ENCODE peak calls at places on chromosomes 5 and 9, in seven cellular contexts. One of them, this sample, is unnamed. For H3K27me3, the result is how much of the 10 kb centered on the place peaks cover.

GRCh38 chr5:111392181-111392580 is 120.2 kb downstream of the STARD4 start:
- DNase-seq in esophagus muscularis mucosa: no peak
- DNase-seq in prostate gland: no peak
- DNase-seq in mammary epithelial cell: no peak
- DNase-seq in lower lobe of right lung: no peak
- DNase-seq in tibial nerve: no peak
- DNase-seq in lung: no peak
- DNase-seq in this sample: no peak

GRCh38 chr5:173917788-173918786 is 29.9 kb downstream of the CPEB4 start:
- DNase-seq in esophagus muscularis mucosa: no peak
- DNase-seq in prostate gland: peak
- DNase-seq in mammary epithelial cell: peak
- DNase-seq in lower lobe of right lung: peak
- DNase-seq in tibial nerve: no peak
- DNase-seq in lung: no peak
- DNase-seq in this sample: peak

GRCh38 chr9:97703437-97704326 is 6.5 kb upstream of the XPA start:
- DNase-seq in esophagus muscularis mucosa: no peak
- DNase-seq in prostate gland: peak
- DNase-seq in mammary epithelial cell: peak
- DNase-seq in lower lobe of right lung: no peak
- DNase-seq in tibial nerve: no peak
- DNase-seq in lung: no peak
- DNase-seq in this sample: peak

GRCh38 chr5:97163790-97164285 is 19.2 kb downstream of the RIOK2 start:
- DNase-seq in esophagus muscularis mucosa: no peak
- DNase-seq in prostate gland: no peak
- DNase-seq in mammary epithelial cell: no peak
- DNase-seq in lower lobe of right lung: no peak
- DNase-seq in tibial nerve: no peak
- DNase-seq in lung: no peak
- DNase-seq in this sample: no peak

GRCh38 chr9:95048225-95049087 is 269.1 kb downstream of the FANCC start:
- DNase-seq in esophagus muscularis mucosa: no peak
- DNase-seq in prostate gland: peak
- DNase-seq in mammary epithelial cell: peak
- DNase-seq in lower lobe of right lung: peak
- DNase-seq in tibial nerve: peak
- DNase-seq in lung: peak
- DNase-seq in this sample: peak

GRCh38 chr5:82593481-82593880 is 315.3 kb upstream of the RPS23 start:
- DNase-seq in esophagus muscularis mucosa: no peak
- DNase-seq in prostate gland: no peak
- DNase-seq in mammary epithelial cell: peak
- DNase-seq in lower lobe of right lung: no peak
- DNase-seq in tibial nerve: no peak
- DNase-seq in lung: no peak
- DNase-seq in this sample: no peak

GRCh38 chr9:87270241-87271234 is 227.1 kb upstream of the DAPK1 start:
- DNase-seq in esophagus muscularis mucosa: no peak
- DNase-seq in prostate gland: no peak
- DNase-seq in mammary epithelial cell: no peak
- DNase-seq in lower lobe of right lung: no peak
- DNase-seq in tibial nerve: no peak
- DNase-seq in lung: no peak
- DNase-seq in this sample: no peak

GRCh38 chr5:170307575-170308465 is 10.2 kb upstream of the LCP2 start:
- DNase-seq in esophagus muscularis mucosa: peak
- DNase-seq in prostate gland: peak
- DNase-seq in mammary epithelial cell: peak
- DNase-seq in lower lobe of right lung: peak
- DNase-seq in tibial nerve: peak
- DNase-seq in lung: peak
- DNase-seq in this sample: peak

GRCh38 chr9:85527331-85528015 is 214.3 kb downstream of the AGTPBP1 start:
- DNase-seq in esophagus muscularis mucosa: no peak
- DNase-seq in prostate gland: no peak
- DNase-seq in mammary epithelial cell: no peak
- DNase-seq in lower lobe of right lung: no peak
- DNase-seq in tibial nerve: no peak
- DNase-seq in lung: no peak
- DNase-seq in this sample: no peak

GRCh38 chr5:122182491-122182921 is 53.2 kb downstream of the ZNF474 start:
- DNase-seq in esophagus muscularis mucosa: no peak
- DNase-seq in prostate gland: peak
- DNase-seq in mammary epithelial cell: peak
- DNase-seq in lower lobe of right lung: no peak
- DNase-seq in tibial nerve: no peak
- DNase-seq in lung: peak
- DNase-seq in this sample: peak

GRCh38 chr9:97411789-97412627 is at the start of gene TDRD7:
- DNase-seq in esophagus muscularis mucosa: no peak
- DNase-seq in prostate gland: peak
- DNase-seq in mammary epithelial cell: peak
- DNase-seq in lower lobe of right lung: peak
- DNase-seq in tibial nerve: peak
- DNase-seq in lung: peak
- DNase-seq in this sample: peak

GRCh38 chr9:37967681-37968080 is 63.8 kb upstream of the SLC25A51 start:
- DNase-seq in esophagus muscularis mucosa: no peak
- DNase-seq in prostate gland: no peak
- DNase-seq in mammary epithelial cell: no peak
- DNase-seq in lower lobe of right lung: no peak
- DNase-seq in tibial nerve: no peak
- DNase-seq in lung: no peak
- DNase-seq in this sample: no peak
- TF ChIP-seq CTCF in esophagus muscularis mucosa: no peak
- TF ChIP-seq CTCF in prostate gland: no peak
- TF ChIP-seq CTCF in mammary epithelial cell: no peak
- TF ChIP-seq CTCF in lower lobe of right lung: no peak
- TF ChIP-seq CTCF in tibial nerve: no peak
- TF ChIP-seq CTCF in lung: no peak
- TF ChIP-seq CTCF in this sample: no peak

GRCh38 chr5:177370488-177371119 is 12.9 kb downstream of the RGS14 start:
- DNase-seq in esophagus muscularis mucosa: no peak
- DNase-seq in prostate gland: peak
- DNase-seq in mammary epithelial cell: peak
- DNase-seq in lower lobe of right lung: peak
- DNase-seq in tibial nerve: peak
- DNase-seq in lung: peak
- DNase-seq in this sample: peak

GRCh38 chr5:177369913-177370487 is 12.3 kb downstream of the RGS14 start:
- DNase-seq in esophagus muscularis mucosa: no peak
- DNase-seq in prostate gland: no peak
- DNase-seq in mammary epithelial cell: no peak
- DNase-seq in lower lobe of right lung: no peak
- DNase-seq in tibial nerve: no peak
- DNase-seq in lung: no peak
- DNase-seq in this sample: no peak

GRCh38 chr5:177371705-177372533 is 12.3 kb upstream of the SLC34A1 start:
- DNase-seq in esophagus muscularis mucosa: no peak
- DNase-seq in prostate gland: no peak
- DNase-seq in mammary epithelial cell: no peak
- DNase-seq in lower lobe of right lung: no peak
- DNase-seq in tibial nerve: no peak
- DNase-seq in lung: no peak
- DNase-seq in this sample: no peak

GRCh38 chr5:177372534-177372896 is 11.7 kb upstream of the SLC34A1 start:
- DNase-seq in esophagus muscularis mucosa: no peak
- DNase-seq in prostate gland: no peak
- DNase-seq in mammary epithelial cell: no peak
- DNase-seq in lower lobe of right lung: no peak
- DNase-seq in tibial nerve: no peak
- DNase-seq in lung: no peak
- DNase-seq in this sample: no peak

DNA sequence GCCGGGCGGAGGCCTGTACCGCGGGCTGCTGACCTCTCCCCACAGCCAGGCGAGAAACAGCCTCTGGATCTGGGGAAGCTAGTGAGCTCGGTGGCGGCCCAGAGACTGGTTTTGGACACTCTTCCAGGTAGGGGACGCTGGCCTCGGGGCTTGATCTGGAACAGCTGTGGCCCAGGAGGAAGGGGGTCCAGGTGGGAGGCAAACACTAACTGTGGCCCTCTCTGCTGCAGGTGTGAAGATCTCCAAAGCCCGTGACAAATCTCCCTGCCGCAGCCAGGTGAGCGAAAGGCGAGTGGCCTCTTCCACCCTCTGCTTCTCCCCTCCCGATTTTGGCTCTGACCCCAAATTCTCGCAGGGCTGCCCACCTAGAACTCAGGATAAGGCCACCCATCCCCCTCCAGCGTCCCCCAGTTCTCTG is 13.1 kb upstream of the SLC34A1 start:
- DNase-seq in esophagus muscularis mucosa: no peak
- DNase-seq in prostate gland: no peak
- DNase-seq in mammary epithelial cell: no peak
- DNase-seq in lower lobe of right lung: no peak
- DNase-seq in tibial nerve: no peak
- DNase-seq in lung: no peak
- DNase-seq in this sample: no peak
- H3K4me3 ChIP-seq in esophagus muscularis mucosa: peak
- H3K4me3 ChIP-seq in prostate gland: peak
- H3K4me3 ChIP-seq in mammary epithelial cell: no peak
- H3K4me3 ChIP-seq in lower lobe of right lung: peak
- H3K4me3 ChIP-seq in tibial nerve: peak
- H3K4me3 ChIP-seq in lung: peak
- H3K4me3 ChIP-seq in this sample: peak

GRCh38 chr9:69455311-69455710 is 130.3 kb downstream of the ENTREP1 start:
- DNase-seq in esophagus muscularis mucosa: no peak
- DNase-seq in prostate gland: no peak
- DNase-seq in mammary epithelial cell: no peak
- DNase-seq in lower lobe of right lung: no peak
- DNase-seq in tibial nerve: no peak
- DNase-seq in lung: no peak
- DNase-seq in this sample: no peak
- H3K27me3 ChIP-seq in esophagus muscularis mucosa: under half
- H3K27me3 ChIP-seq in prostate gland: under half
- H3K27me3 ChIP-seq in mammary epithelial cell: under half
- H3K27me3 ChIP-seq in lower lobe of right lung: under half
- H3K27me3 ChIP-seq in tibial nerve: under half
- H3K27me3 ChIP-seq in lung: under half
- H3K27me3 ChIP-seq in this sample: under half

GRCh38 chr9:129454468-129455067 is 166.3 kb downstream of the C9orf50 start:
- DNase-seq in esophagus muscularis mucosa: no peak
- DNase-seq in prostate gland: no peak
- DNase-seq in mammary epithelial cell: no peak
- DNase-seq in lower lobe of right lung: no peak
- DNase-seq in tibial nerve: no peak
- DNase-seq in lung: no peak
- DNase-seq in this sample: no peak

GRCh38 chr9:129453734-129454133 is 167.2 kb downstream of the C9orf50 start:
- DNase-seq in esophagus muscularis mucosa: no peak
- DNase-seq in prostate gland: no peak
- DNase-seq in mammary epithelial cell: no peak
- DNase-seq in lower lobe of right lung: no peak
- DNase-seq in tibial nerve: no peak
- DNase-seq in lung: no peak
- DNase-seq in this sample: no peak

GRCh38 chr9:129449066-129449465 is 171.8 kb downstream of the C9orf50 start:
- DNase-seq in esophagus muscularis mucosa: no peak
- DNase-seq in prostate gland: no peak
- DNase-seq in mammary epithelial cell: no peak
- DNase-seq in lower lobe of right lung: no peak
- DNase-seq in tibial nerve: no peak
- DNase-seq in lung: no peak
- DNase-seq in this sample: no peak

GRCh38 chr9:129451089-129451656 is 169.7 kb downstream of the C9orf50 start:
- DNase-seq in esophagus muscularis mucosa: no peak
- DNase-seq in prostate gland: no peak
- DNase-seq in mammary epithelial cell: no peak
- DNase-seq in lower lobe of right lung: no peak
- DNase-seq in tibial nerve: no peak
- DNase-seq in lung: no peak
- DNase-seq in this sample: no peak

DNA sequence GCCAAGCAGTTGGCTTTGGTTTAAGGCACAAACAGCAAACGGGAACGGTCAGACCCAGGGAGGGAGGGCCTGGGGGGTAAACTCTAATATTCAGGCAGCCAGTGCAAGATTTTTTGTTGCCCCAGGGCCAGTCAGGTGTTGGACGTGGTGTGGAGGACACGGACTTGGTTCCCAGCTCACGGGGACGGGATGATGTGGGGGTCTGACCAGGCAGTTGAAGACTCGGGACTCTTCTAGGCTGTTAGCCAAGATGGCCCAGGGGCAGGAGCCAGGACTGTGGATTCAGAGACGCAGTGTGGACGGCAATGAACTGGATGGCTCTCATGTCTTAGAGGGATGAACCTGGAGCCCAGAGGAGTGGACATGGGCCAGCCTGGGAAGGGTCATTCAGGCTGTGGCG is 169.2 kb downstream of the C9orf50 start:
- DNase-seq in esophagus muscularis mucosa: no peak
- DNase-seq in prostate gland: no peak
- DNase-seq in mammary epithelial cell: no peak
- DNase-seq in lower lobe of right lung: no peak
- DNase-seq in tibial nerve: no peak
- DNase-seq in lung: no peak
- DNase-seq in this sample: no peak
- TF ChIP-seq CTCF in esophagus muscularis mucosa: no peak
- TF ChIP-seq CTCF in prostate gland: no peak
- TF ChIP-seq CTCF in mammary epithelial cell: no peak
- TF ChIP-seq CTCF in lower lobe of right lung: no peak
- TF ChIP-seq CTCF in tibial nerve: no peak
- TF ChIP-seq CTCF in lung: no peak
- TF ChIP-seq CTCF in this sample: no peak

DNA sequence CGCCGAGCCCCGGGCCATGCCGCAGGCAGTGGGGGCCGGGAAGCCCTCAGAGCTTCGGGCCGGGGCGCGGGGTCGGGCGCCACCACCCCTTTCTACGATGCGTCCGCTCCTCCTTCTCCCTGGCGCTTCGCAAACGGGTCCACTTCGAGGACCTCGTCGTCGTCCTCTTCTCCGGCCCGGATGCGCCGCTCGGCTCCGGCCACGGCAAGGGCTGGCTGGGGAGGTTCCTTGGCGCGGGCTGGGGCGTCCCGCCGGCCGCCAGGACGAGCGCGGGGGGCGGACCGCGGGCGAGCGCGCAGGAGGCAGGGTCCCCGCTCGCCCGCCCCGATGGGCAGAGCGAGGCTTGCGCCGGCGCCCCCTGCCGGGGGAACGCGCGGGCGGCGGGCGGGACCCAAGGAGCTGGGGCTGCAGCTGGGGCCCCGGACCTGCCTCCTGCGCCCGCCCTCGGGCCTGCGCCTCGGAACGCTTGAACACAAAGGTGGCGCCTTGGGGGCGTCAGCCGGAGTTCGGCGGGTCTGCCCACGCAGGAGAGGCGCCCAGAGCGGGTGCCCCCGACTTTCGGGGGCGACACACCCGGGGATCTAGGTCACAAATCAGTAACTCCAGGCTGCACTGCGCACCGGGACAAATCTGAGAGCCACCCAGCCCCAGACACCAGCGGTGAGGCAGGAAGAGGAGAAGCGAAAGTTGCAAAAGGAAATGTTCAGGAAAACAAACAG is at the start of gene ROR2:
- DNase-seq in esophagus muscularis mucosa: no peak
- DNase-seq in prostate gland: peak
- DNase-seq in mammary epithelial cell: peak
- DNase-seq in lower lobe of right lung: peak
- DNase-seq in tibial nerve: no peak
- DNase-seq in lung: peak
- DNase-seq in this sample: peak
- H3K4me3 ChIP-seq in esophagus muscularis mucosa: peak
- H3K4me3 ChIP-seq in prostate gland: peak
- H3K4me3 ChIP-seq in mammary epithelial cell: peak
- H3K4me3 ChIP-seq in lower lobe of right lung: peak
- H3K4me3 ChIP-seq in tibial nerve: peak
- H3K4me3 ChIP-seq in lung: peak
- H3K4me3 ChIP-seq in this sample: peak